ENCODE peak calls at places on chromosomes 3 and 15, in four cellular contexts. I is psoas muscle, C is lung, M is cardiac muscle cell. J is an unnamed sample. For H3K27me3 and H3K9me3, the result is how much of the 10 kb centered on the place peaks cover.

GRCh38 chr15:30978328-30978727 is 13.1 kb downstream of the MTMR10 start:
- DNase-seq in C (no peak), M (peak), I (no peak), J (no peak)

GRCh38 chr3:122415762-122416654 is at the start of gene WDR5B:
- DNase-seq in C (peak), M (peak), I (peak), J (peak)

GRCh38 chr3:54891540-54891897 is 36.3 kb downstream of the LRTM1 start:
- DNase-seq in I (peak), C (peak), M (peak), J (peak)

GRCh38 chr3:170270282-170270891 is 48.2 kb downstream of the PRKCI start:
- DNase-seq in C (no peak), I (no peak), M (no peak), J (no peak)

GRCh38 chr15:84748274-84749110 is at the start of gene ZNF592:
- DNase-seq in C (peak), M (peak), I (peak), J (peak)

GRCh38 chr3:149515242-149515641 is 40.7 kb downstream of the TM4SF4 start:
- DNase-seq in C (no peak), I (no peak), M (no peak), J (no peak)

GRCh38 chr3:117547956-117548550 is 838.5 kb downstream of the TUSC7 start:
- DNase-seq in C (no peak), M (no peak), I (no peak), J (no peak)

GRCh38 chr15:90159213-90159612 is 41.9 kb upstream of the SEMA4B start:
- DNase-seq in M (no peak), C (no peak), I (no peak), J (no peak)

GRCh38 chr3:110174908-110175307 is 837.6 kb upstream of the DPPA4 start:
- DNase-seq in I (no peak), M (no peak), C (no peak), J (no peak)

GRCh38 chr3:127820221-127820870 is 2.0 kb downstream of the MGLL start:
- DNase-seq in I (no peak), C (peak), M (no peak), J (no peak)

GRCh38 chr3:171262431-171262830 is 197.8 kb downstream of the TNIK start:
- DNase-seq in I (no peak), M (no peak), C (no peak), J (no peak)

GRCh38 chr15:57751177-57751800 is 44.8 kb downstream of the POLR2M start:
- DNase-seq in I (no peak), M (peak), C (no peak), J (no peak)

GRCh38 chr15:99536422-99537033 is 29.3 kb upstream of the MEF2A start:
- DNase-seq in C (no peak), M (no peak), I (no peak), J (no peak)

GRCh38 chr3:189108032-189108431 is 63.7 kb upstream of the TPRG1 start:
- DNase-seq in I (no peak), C (no peak), M (peak), J (no peak)

GRCh38 chr3:52805270-52806039 is 10.9 kb downstream of the ITIH3 start:
- DNase-seq in M (no peak), C (no peak), I (no peak), J (no peak)

GRCh38 chr3:183534249-183534648 is 21.3 kb downstream of the KLHL6 start:
- DNase-seq in C (no peak), I (no peak), M (no peak), J (no peak)

GRCh38 chr3:53198256-53198977 is 37.4 kb downstream of the PRKCD start:
- DNase-seq in C (no peak), I (no peak), M (peak), J (no peak)

GRCh38 chr3:42999212-42999611 is 20.1 kb downstream of the GASK1A start:
- DNase-seq in I (no peak), M (no peak), C (no peak), J (no peak)

GRCh38 chr3:127781411-127782001 is 40.8 kb downstream of the MGLL start:
- DNase-seq in I (peak), C (no peak), M (no peak), J (no peak)

GRCh38 chr3:141575879-141576743 is 89.3 kb downstream of the RASA2 start:
- DNase-seq in I (no peak), M (peak), C (no peak), J (no peak)

GRCh38 chr3:46061108-46061507 is 33.8 kb upstream of the XCR1 start:
- DNase-seq in I (no peak), M (no peak), C (no peak), J (no peak)

GRCh38 chr3:11529281-11529680 is 114.4 kb downstream of the VGLL4 start:
- DNase-seq in M (no peak), C (no peak), I (no peak), J (no peak)

GRCh38 chr3:135491478-135491877 is 474.1 kb upstream of the PPP2R3A start:
- DNase-seq in C (no peak), I (peak), M (no peak), J (no peak)

GRCh38 chr15:70643783-70644125 is 119.6 kb downstream of the UACA start:
- DNase-seq in I (no peak), M (no peak), C (no peak), J (no peak)

GRCh38 chr3:189360291-189360690 is 188.5 kb downstream of the TPRG1 start:
- DNase-seq in I (no peak), M (no peak), C (no peak), J (no peak)

GRCh38 chr15:96553006-96553405 is 222.5 kb downstream of the NR2F2 start:
- DNase-seq in I (no peak), C (no peak), M (no peak), J (no peak)

GRCh38 chr3:188583476-188584161 is 429.7 kb downstream of the LPP start:
- DNase-seq in I (no peak), M (no peak), C (no peak), J (no peak)

GRCh38 chr3:112327371-112327951 is 5.5 kb upstream of the CD200 start:
- DNase-seq in C (no peak), M (peak), I (no peak), J (peak)

GRCh38 chr3:50202353-50203112 is 2.5 kb upstream of the SLC38A3 start:
- DNase-seq in M (no peak), I (no peak), C (no peak), J (no peak)

GRCh38 chr15:48806151-48806550 is 4.7 kb downstream of the CEP152 start:
- DNase-seq in I (no peak), M (no peak), C (no peak), J (no peak)

GRCh38 chr15:55998478-55998877 is 5.1 kb upstream of the NEDD4 start:
- DNase-seq in C (no peak), M (no peak), I (no peak), J (no peak)

GRCh38 chr3:108004647-108005046 is 86.2 kb downstream of the CD47 start:
- DNase-seq in C (no peak), M (no peak), I (no peak), J (no peak)

GRCh38 chr15:100947760-100948429 is 28.7 kb downstream of the LRRK1 start:
- DNase-seq in C (no peak), M (no peak), I (no peak), J (no peak)

GRCh38 chr15:42020713-42021273 is at the start of gene PLA2G4E:
- DNase-seq in C (no peak), I (no peak), M (no peak), J (no peak)

GRCh38 chr3:65888980-65889706 is 149.6 kb downstream of the MAGI1 start:
- DNase-seq in I (no peak), M (no peak), C (no peak), J (peak)

DNA sequence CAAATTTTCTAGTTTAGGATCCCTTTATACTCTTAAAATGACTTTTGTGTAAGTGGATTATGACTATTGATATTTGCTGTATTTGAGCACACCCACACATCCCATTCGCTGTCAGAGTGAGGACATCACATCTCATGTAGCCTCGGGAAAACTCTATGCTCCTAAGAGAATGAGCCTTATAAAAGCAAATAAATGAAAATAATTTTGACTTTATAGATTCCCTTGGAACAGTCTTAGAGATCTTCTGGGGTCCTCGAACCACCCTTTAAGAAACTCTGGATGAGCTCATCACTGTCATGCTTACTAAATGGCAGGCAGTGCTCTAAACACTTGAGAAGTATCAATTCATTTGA is 16.1 kb upstream of the EXOG start:
- DNase-seq in I (no peak), C (no peak), M (no peak), J (no peak)
- TF ChIP-seq CTCF in I (no peak), C (no peak), M (no peak), J (no peak)

GRCh38 chr3:24088782-24089181 is 143.7 kb downstream of the NR1D2 start:
- DNase-seq in M (no peak), C (no peak), I (no peak), J (no peak)
- H3K27me3 ChIP-seq in M (under half), C (under half), I (under half), J (under half)

GRCh38 chr15:26475554-26475953 is 297.3 kb downstream of the GABRB3 start:
- DNase-seq in M (no peak), I (no peak), C (no peak), J (no peak)
- H3K9me3 ChIP-seq in M (under half), I (under half), C (under half), J (under half)

GRCh38 chr15:74906450-74907276 is at the start of gene FAM219B:
- DNase-seq in M (peak), I (peak), C (peak), J (peak)
- TF ChIP-seq CTCF in M (no peak), I (no peak), C (no peak), J (no peak)

GRCh38 chr3:71921036-71921435 is 136.1 kb upstream of the PROK2 start:
- DNase-seq in M (no peak), C (no peak), I (no peak), J (no peak)
- H3K27me3 ChIP-seq in M (under half), C (under half), I (under half), J (under half)

GRCh38 chr15:29094711-29095110 is 174.9 kb downstream of the NSMCE3 start:
- DNase-seq in M (no peak), I (no peak), C (no peak), J (no peak)
- H3K9me3 ChIP-seq in M (under half), I (under half), C (under half), J (under half)

GRCh38 chr3:186109897-186110803 is 1.3 kb upstream of the ETV5 start:
- DNase-seq in C (no peak), I (peak), M (no peak), J (no peak)
- TF ChIP-seq CTCF in C (no peak), I (no peak), M (no peak), J (no peak)

DNA sequence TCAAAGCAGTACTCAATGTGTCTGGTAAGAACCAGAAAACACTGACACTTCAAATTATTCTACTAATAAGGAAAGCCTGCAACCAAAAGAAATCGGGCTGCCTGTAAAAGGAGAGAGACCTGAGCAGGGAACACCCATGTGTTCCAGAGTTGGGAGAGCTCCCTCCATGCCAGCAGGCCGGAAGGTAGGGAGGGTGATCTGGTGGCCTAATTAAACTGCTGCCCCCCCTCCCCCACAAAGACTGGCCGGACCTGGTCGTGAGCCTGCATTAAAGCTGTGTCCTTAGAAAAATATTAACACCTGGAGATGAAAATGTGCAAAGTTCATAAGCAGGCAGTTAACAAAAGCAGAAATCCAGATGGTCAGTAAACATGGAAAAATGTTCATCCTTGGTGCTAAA is 170.6 kb upstream of the BHLHE40 start:
- DNase-seq in I (no peak), M (no peak), C (no peak), J (no peak)
- H3K27me3 ChIP-seq in I (under half), M (under half), C (under half), J (under half)

J was measured in tibial nerve.